ENCODE peak calls at places on chromosomes 11 and 22, in ten cellular contexts. W is HS-5; L is anterior cingulate cortex; Y is uterus; G is HAP-1; O is A549; C is activated naive CD4-positive, alpha-beta T cell treated with anti-CD3 and anti-CD28 coated beads for 36 hours; J is SHP77 treated with DMSO at 0.1 percent for 48 hours; T is WTC11; X is activated T-helper 1 cell treated with Interleukin-2 at 50 U/mL for 16 hours. F is an unnamed sample.

GRCh38 chr11:11464555-11464954 is 111.5 kb upstream of the CSNK2A3 start:
- DNase-seq in W (no peak), L (no peak), Y (no peak), G (no peak), O (no peak), C (no peak), J (no peak), T (no peak), X (no peak), F (no peak)

GRCh38 chr11:87501388-87501787 is 463.7 kb downstream of the TMEM135 start:
- DNase-seq in W (no peak), L (no peak), Y (no peak), G (no peak), O (no peak), C (no peak), J (no peak), T (no peak), X (no peak), F (no peak)

GRCh38 chr22:29693151-29693550 is 26.7 kb upstream of the CABP7 start:
- DNase-seq in W (no peak), L (no peak), Y (no peak), G (no peak), O (no peak), C (no peak), J (no peak), T (no peak), X (no peak), F (no peak)

GRCh38 chr11:73272680-73273038 is 521 bp downstream of the P2RY6 start:
- DNase-seq in W (no peak), L (no peak), Y (no peak), G (no peak), O (no peak), C (no peak), J (no peak), T (no peak), X (no peak), F (no peak)

GRCh38 chr11:9219115-9219514 is 46.0 kb downstream of the DENND5A start:
- DNase-seq in W (no peak), L (no peak), Y (no peak), G (no peak), O (no peak), C (no peak), J (no peak), T (no peak), X (no peak), F (no peak)

GRCh38 chr22:49785841-49786451 is 41.7 kb downstream of the BRD1 start:
- DNase-seq in W (no peak), L (no peak), Y (no peak), G (no peak), O (no peak), C (no peak), J (no peak), T (no peak), X (no peak), F (no peak)

GRCh38 chr22:20587206-20587958 is 80.0 kb downstream of the MED15 start:
- DNase-seq in W (no peak), L (no peak), Y (no peak), G (no peak), O (no peak), C (no peak), J (no peak), T (no peak), X (no peak), F (no peak)

GRCh38 chr11:124670732-124671131 is 2.8 kb downstream of the SIAE start:
- DNase-seq in W (no peak), L (no peak), Y (no peak), G (peak; percentile 15), O (no peak), C (peak; percentile 36), J (no peak), T (no peak), X (no peak), F (no peak)

GRCh38 chr11:45485070-45485716 is 180.2 kb downstream of the CHST1 start:
- DNase-seq in W (no peak), L (no peak), Y (no peak), G (no peak), O (peak; percentile 14), C (no peak), J (no peak), T (no peak), X (no peak), F (no peak)

GRCh38 chr11:83054904-83055380 is 16.8 kb downstream of the RAB30 start:
- DNase-seq in W (no peak), L (no peak), Y (no peak), G (no peak), O (no peak), C (no peak), J (peak; percentile 86), T (no peak), X (no peak), F (no peak)

GRCh38 chr11:23653071-23653675 is 792.9 kb upstream of the CCDC179 start:
- DNase-seq in W (no peak), L (no peak), Y (no peak), G (no peak), O (no peak), C (no peak), J (no peak), T (no peak), X (no peak), F (no peak)

GRCh38 chr22:46138058-46138797 is 12.1 kb upstream of the PPARA start:
- DNase-seq in W (no peak), L (no peak), Y (no peak), G (no peak), O (no peak), C (no peak), J (no peak), T (no peak), X (no peak), F (no peak)

GRCh38 chr11:96272542-96273306 is 70.3 kb downstream of the MAML2 start:
- DNase-seq in W (no peak), L (no peak), Y (no peak), G (no peak), O (no peak), C (no peak), J (no peak), T (no peak), X (no peak), F (no peak)

GRCh38 chr11:128210148-128210940 is 377.0 kb downstream of the ETS1 start:
- DNase-seq in W (peak; percentile 99), L (no peak), Y (peak; percentile 34), G (no peak), O (peak; percentile 81), C (peak; percentile 46), J (no peak), T (no peak), X (no peak), F (no peak)

GRCh38 chr11:64852804-64853520 is 8.5 kb upstream of the CDC42BPG start:
- DNase-seq in W (no peak), L (no peak), Y (no peak), G (no peak), O (no peak), C (peak; percentile 35), J (no peak), T (no peak), X (no peak), F (no peak)

GRCh38 chr11:81246937-81247336 is 1486.7 kb downstream of the FAM181B start:
- DNase-seq in W (no peak), L (no peak), Y (no peak), G (no peak), O (no peak), C (no peak), J (no peak), T (no peak), X (no peak), F (no peak)

GRCh38 chr22:50414476-50415248 is 60.2 kb downstream of the SBF1 start:
- DNase-seq in W (no peak), L (no peak), Y (no peak), G (no peak), O (no peak), C (no peak), J (no peak), T (no peak), X (no peak), F (no peak)